ENCODE peak calls at places on chromosomes 1 and 21, in seven cellular contexts. V is upper lobe of right lung, C is hepatocyte, A is vagina, U is cardiac muscle cell, G is esophagus muscularis mucosa, I is IMR-90. N is an unnamed sample. For H3K9me3, the result is how much of the 10 kb centered on the place peaks cover.

GRCh38 chr1:215052256-215052655 is 30.3 kb upstream of the KCNK2 start:
- DNase-seq in U (no peak), V (no peak), A (no peak), C (no peak), I (no peak), G (no peak), N (no peak)

GRCh38 chr1:160567858-160568682 is 11.2 kb downstream of the CD84 start:
- DNase-seq in A (no peak), U (no peak), C (no peak), I (no peak), G (no peak), V (no peak), N (no peak)

GRCh38 chr1:91736999-91737615 is 148.8 kb downstream of the TGFBR3 start:
- DNase-seq in C (peak), V (no peak), A (no peak), I (peak), G (no peak), U (peak), N (no peak)

GRCh38 chr1:117368116-117369108 is 1.2 kb downstream of the MAN1A2 start:
- DNase-seq in V (no peak), G (no peak), A (no peak), C (peak), U (peak), I (peak), N (no peak)

GRCh38 chr1:29211086-29212030 is 19.4 kb downstream of the MECR start:
- DNase-seq in V (no peak), I (no peak), U (peak), C (no peak), A (no peak), G (no peak), N (peak)

GRCh38 chr1:12075195-12076114 is 12.4 kb downstream of the TNFRSF8 start:
- DNase-seq in A (no peak), C (peak), U (peak), G (no peak), V (no peak), I (peak), N (no peak)

GRCh38 chr1:30748098-30748698 is 9.4 kb downstream of the LAPTM5 start:
- DNase-seq in I (no peak), U (peak), C (no peak), A (no peak), V (no peak), G (no peak), N (peak)

GRCh38 chr1:226121587-226122400 is 59.3 kb downstream of the H3-3A start:
- DNase-seq in G (no peak), I (peak), A (no peak), V (peak), U (peak), C (peak), N (peak)

GRCh38 chr21:42120056-42120903 is 49.2 kb downstream of the UMODL1 start:
- DNase-seq in U (no peak), I (no peak), A (no peak), G (no peak), V (no peak), C (peak), N (no peak)

GRCh38 chr21:29238052-29238966 is 60.4 kb upstream of the BACH1 start:
- DNase-seq in C (no peak), A (no peak), I (peak), G (no peak), U (peak), V (no peak), N (no peak)

GRCh38 chr1:206833131-206833530 is 32.3 kb upstream of the IL20 start:
- DNase-seq in C (no peak), U (no peak), A (no peak), I (no peak), V (no peak), G (peak), N (no peak)

GRCh38 chr1:180231506-180232420 is 1.7 kb downstream of the LHX4 start:
- DNase-seq in U (peak), G (no peak), C (no peak), I (peak), V (no peak), A (no peak), N (peak)

GRCh38 chr1:155082301-155082940 is 3.8 kb downstream of the EFNA3 start:
- DNase-seq in U (no peak), C (no peak), I (no peak), A (no peak), V (no peak), G (no peak), N (peak)

GRCh38 chr1:55519276-55519675 is 304.1 kb upstream of the USP24 start:
- DNase-seq in G (no peak), A (no peak), I (peak), U (no peak), C (no peak), V (no peak), N (no peak)

GRCh38 chr1:55520861-55521260 is 305.7 kb upstream of the USP24 start:
- DNase-seq in A (no peak), C (no peak), I (no peak), V (no peak), G (no peak), U (no peak), N (no peak)

GRCh38 chr1:55522353-55522903 is 307.3 kb upstream of the USP24 start:
- DNase-seq in V (no peak), I (no peak), C (no peak), U (no peak), G (no peak), A (no peak), N (no peak)

GRCh38 chr1:55522982-55523381 is 307.8 kb upstream of the USP24 start:
- DNase-seq in I (no peak), U (no peak), C (no peak), A (no peak), V (no peak), G (no peak), N (no peak)

DNA sequence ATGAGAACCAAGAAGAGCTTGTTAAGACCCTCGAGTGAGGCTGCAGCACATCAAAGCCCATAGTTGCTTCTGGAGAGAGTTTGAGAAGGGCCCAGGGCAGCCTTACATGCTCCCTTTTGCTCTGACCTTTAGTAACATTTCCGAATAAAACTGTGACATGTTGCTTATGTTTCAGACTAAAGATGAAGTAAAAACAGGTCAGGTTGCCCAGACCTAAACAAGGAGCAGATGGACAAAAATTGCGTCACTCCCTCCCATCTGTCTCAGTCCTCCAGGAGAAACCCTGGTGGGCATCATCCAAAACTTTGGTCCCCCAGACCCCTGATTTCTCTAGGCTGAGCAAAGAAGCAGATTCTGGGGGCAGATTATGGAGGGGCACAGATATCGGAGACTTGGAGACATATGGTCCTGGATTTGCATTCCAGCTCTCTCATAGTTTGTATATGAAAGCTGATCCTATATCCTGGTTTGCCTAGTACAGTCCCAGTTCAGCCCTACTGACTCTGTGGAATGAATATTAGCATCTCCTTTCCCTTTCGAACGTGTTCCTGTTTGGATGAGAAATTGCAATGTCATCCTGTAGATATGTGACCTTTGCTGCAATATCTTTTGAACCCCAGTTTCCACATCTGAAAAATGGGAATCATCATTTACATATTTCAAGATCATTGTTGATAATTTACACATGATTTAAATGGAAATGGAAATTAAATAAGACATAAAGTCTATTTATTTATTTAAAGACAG is 304.9 kb upstream of the USP24 start:
- DNase-seq in U (no peak), V (no peak), G (no peak), A (no peak), I (peak), C (no peak), N (no peak)
- H3K9me3 ChIP-seq in U (under half), V (under half), G (under half), A (under half), I (under half), C (under half), N (under half)

GRCh38 chr1:246508897-246509688 is 2.0 kb upstream of the SMYD3 start:
- DNase-seq in U (no peak), G (no peak), A (no peak), I (no peak), C (no peak), V (no peak), N (no peak)

GRCh38 chr1:246503341-246503740 is 3.7 kb downstream of the SMYD3 start:
- DNase-seq in I (peak), V (no peak), A (no peak), C (no peak), G (no peak), U (no peak), N (peak)

GRCh38 chr1:246506440-246506784 is 667 bp downstream of the SMYD3 start:
- DNase-seq in I (no peak), G (peak), C (no peak), A (peak), V (peak), U (no peak), N (no peak)

GRCh38 chr1:246510147-246511030 is 3.3 kb upstream of the SMYD3 start:
- DNase-seq in V (peak), I (no peak), G (no peak), C (no peak), A (no peak), U (no peak), N (no peak)

DNA sequence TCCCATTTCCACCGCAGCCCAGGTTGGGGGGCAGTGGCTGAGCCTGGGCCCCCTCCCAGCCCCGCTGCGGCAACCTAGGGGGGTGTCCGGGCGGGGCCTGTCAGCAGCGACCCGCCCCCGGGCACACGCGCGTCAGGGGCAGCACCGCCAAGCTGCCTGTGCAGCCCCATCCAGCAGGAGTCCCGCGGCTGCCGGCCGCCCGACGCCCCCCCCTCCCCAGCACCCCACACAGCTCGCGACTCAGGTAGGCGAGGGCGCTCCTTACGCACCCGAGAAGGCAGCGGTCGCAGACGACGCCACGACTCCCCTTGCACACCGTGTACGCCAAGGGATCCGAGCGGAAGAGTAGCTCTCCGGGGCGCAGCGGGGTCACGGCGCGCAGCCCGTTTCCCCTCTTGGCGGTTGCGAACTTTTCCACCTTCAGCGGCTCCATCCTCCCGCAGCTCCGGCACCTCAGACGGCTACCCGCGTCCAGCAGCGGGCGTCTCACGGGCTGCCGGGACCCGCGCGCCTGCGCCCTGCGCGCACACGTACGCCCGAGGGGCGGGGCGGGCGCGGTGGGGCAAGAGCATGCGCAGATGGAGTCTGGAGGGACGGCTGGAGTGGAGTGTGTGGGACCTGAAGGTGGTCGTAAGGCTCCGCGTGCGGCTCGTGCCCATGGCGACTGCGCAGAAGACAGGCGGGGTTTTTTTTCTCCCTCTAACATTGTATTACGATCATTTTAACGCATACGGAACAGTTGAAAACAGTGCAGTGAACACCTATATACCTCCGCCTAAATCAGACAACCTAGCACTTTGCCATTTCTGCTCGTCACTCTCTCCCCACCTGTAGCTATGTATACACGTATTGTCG is at the start of gene SMYD3:
- DNase-seq in G (peak), I (peak), C (peak), A (peak), V (peak), U (peak), N (peak)
- TF ChIP-seq CTCF in G (peak), I (peak), C (peak), A (no peak), V (peak), U (peak), N (peak)

GRCh38 chr1:113861641-113862040 is 9.9 kb downstream of the PTPN22 start:
- DNase-seq in A (no peak), U (no peak), V (no peak), G (no peak), C (no peak), I (no peak), N (no peak)
- H3K9me3 ChIP-seq in A (under half), U (under half), V (under half), G (under half), C (under half), I (under half), N (under half)

GRCh38 chr1:178282949-178283367 is 189.1 kb downstream of the RASAL2 start:
- DNase-seq in G (no peak), V (no peak), A (no peak), I (peak), U (peak), C (peak), N (no peak)
- TF ChIP-seq CTCF in G (peak), V (peak), A (no peak), I (peak), U (peak), C (peak), N (peak)

DNA sequence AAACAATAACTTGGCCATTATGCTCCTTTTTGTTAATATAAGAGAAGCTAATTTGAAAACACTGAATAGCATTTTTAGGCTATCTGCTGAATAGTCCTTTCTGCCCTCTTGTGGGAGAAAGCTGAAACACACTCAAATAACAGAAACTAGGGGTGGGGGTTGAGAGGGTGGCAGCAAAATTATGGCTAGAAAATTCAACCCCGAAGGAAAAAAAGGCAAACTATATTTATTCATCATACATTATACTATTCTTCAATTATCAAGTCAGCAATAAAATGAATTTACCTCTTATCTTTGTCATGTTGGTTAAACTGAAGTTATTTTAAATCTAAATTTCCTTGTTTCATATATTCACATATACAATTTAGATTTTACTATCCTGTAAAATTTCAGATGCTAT is 255.9 kb downstream of the FAF1 start:
- DNase-seq in I (peak), A (no peak), V (no peak), C (peak), U (peak), G (no peak), N (peak)
- H3K9me3 ChIP-seq in I (under half), A (under half), V (under half), C (under half), U (under half), G (under half), N (under half)

GRCh38 chr1:94981574-94981973 is 54.7 kb upstream of the CNN3 start:
- DNase-seq in C (no peak), V (no peak), I (no peak), A (no peak), G (no peak), U (no peak), N (no peak)

GRCh38 chr1:94979126-94979525 is 52.2 kb upstream of the CNN3 start:
- DNase-seq in V (no peak), U (no peak), G (no peak), C (no peak), A (no peak), I (no peak), N (no peak)

GRCh38 chr1:94978401-94978800 is 51.5 kb upstream of the CNN3 start:
- DNase-seq in A (no peak), G (no peak), V (no peak), U (no peak), I (no peak), C (no peak), N (no peak)

GRCh38 chr1:94980909-94981252 is 54.0 kb upstream of the CNN3 start:
- DNase-seq in G (no peak), I (no peak), V (no peak), A (no peak), C (no peak), U (no peak), N (peak)

GRCh38 chr1:94980049-94980908 is 53.4 kb upstream of the CNN3 start:
- DNase-seq in U (peak), V (no peak), G (no peak), A (no peak), I (peak), C (no peak), N (no peak)
- TF ChIP-seq CTCF in U (no peak), V (no peak), G (no peak), A (no peak), I (no peak), C (no peak), N (no peak)

GRCh38 chr1:172950528-172950927 is 100.2 kb downstream of the TNFSF18 start:
- DNase-seq in A (no peak), C (no peak), V (no peak), I (peak), U (no peak), G (no peak), N (no peak)

GRCh38 chr1:172948457-172948856 is 102.3 kb downstream of the TNFSF18 start:
- DNase-seq in U (peak), C (no peak), I (peak), A (no peak), V (no peak), G (no peak), N (no peak)

GRCh38 chr1:172951728-172952365 is 98.9 kb downstream of the TNFSF18 start:
- DNase-seq in G (no peak), A (no peak), C (peak), U (peak), I (peak), V (no peak), N (no peak)

GRCh38 chr1:172946814-172947507 is 103.8 kb downstream of the TNFSF18 start:
- DNase-seq in G (no peak), I (peak), C (no peak), A (no peak), V (no peak), U (no peak), N (no peak)

GRCh38 chr1:172949096-172949495 is 101.6 kb downstream of the TNFSF18 start:
- DNase-seq in A (no peak), U (no peak), V (no peak), G (no peak), I (no peak), C (no peak), N (no peak)
- H3K9me3 ChIP-seq in A (under half), U (under half), V (under half), G (under half), I (under half), C (under half), N (under half)

DNA sequence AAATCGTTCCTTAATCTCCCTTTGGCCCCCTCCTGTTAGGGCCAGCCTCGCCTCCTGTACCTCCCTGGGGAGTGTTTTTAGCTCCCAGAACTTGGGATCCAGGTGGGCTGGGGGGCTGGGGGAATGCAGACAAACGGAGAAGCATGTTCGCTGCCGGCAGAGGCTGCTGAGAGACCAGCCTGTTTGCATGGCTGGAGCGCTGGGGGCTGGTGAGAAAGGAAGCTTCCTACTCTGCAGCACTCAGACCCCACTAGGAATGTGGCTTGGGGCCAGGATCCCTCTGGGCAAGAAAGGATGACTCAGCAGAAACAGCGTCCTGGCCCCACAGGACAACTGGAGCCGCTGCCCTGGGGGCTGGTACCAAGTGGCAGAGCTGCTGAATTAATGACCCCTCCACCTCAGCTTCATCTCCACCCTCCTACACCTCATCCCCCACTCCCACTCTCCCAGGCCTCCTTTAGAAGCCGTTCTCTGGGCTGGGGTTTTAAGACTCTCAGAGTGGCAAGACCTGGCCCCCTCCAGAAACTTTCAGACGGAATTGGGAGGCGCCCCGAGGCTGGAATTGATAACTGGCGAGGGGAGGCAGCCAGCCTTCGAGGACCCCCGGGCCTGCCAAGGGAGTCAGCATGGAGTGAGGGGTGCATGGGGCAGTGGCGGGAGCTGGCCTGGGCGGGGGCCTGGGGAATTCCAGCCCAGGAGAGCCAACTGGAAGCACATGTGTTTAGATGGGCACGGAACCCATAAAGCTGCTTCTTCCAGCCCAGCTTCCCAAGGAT is 28.5 kb upstream of the EPS8L3 start:
- DNase-seq in I (peak), U (peak), C (peak), G (no peak), V (peak), A (no peak), N (no peak)
- TF ChIP-seq CTCF in I (peak), U (peak), C (peak), G (peak), V (peak), A (no peak), N (no peak)

N was measured in WERI-Rb-1.